ENCODE peak calls at places on chromosome 19, in seven cellular contexts. One of them, this sample, is unnamed.

GRCh38 chr19:50024719-50025021 is 502 bp downstream of the VRK3 start:
- DNase-seq in neuronal stem cell: no peak
- DNase-seq in tibial artery: no peak
- DNase-seq in CD8-positive, alpha-beta T cell: no peak
- DNase-seq in small intestine: no peak
- DNase-seq in PC-9: no peak
- DNase-seq in uterus: no peak
- DNase-seq in this sample: no peak

GRCh38 chr19:43662487-43662886 is 7.5 kb downstream of the PLAUR start:
- DNase-seq in uterus: no peak
- DNase-seq in PC-9: no peak
- DNase-seq in CD8-positive, alpha-beta T cell: no peak
- DNase-seq in tibial artery: no peak
- DNase-seq in small intestine: no peak
- DNase-seq in neuronal stem cell: no peak
- DNase-seq in this sample: no peak

GRCh38 chr19:4456843-4457653 is 546 bp downstream of the UBXN6 start:
- DNase-seq in CD8-positive, alpha-beta T cell: peak
- DNase-seq in neuronal stem cell: peak
- DNase-seq in small intestine: peak
- DNase-seq in uterus: peak
- DNase-seq in tibial artery: no peak
- DNase-seq in PC-9: peak
- DNase-seq in this sample: peak

GRCh38 chr19:2042485-2043268 is 8.4 kb downstream of the MKNK2 start:
- DNase-seq in PC-9: no peak
- DNase-seq in tibial artery: no peak
- DNase-seq in uterus: peak
- DNase-seq in neuronal stem cell: no peak
- DNase-seq in small intestine: no peak
- DNase-seq in CD8-positive, alpha-beta T cell: no peak
- DNase-seq in this sample: no peak

GRCh38 chr19:55654833-55655647 is at the start of gene U2AF2:
- DNase-seq in PC-9: peak
- DNase-seq in small intestine: peak
- DNase-seq in neuronal stem cell: peak
- DNase-seq in uterus: peak
- DNase-seq in tibial artery: peak
- DNase-seq in CD8-positive, alpha-beta T cell: peak
- DNase-seq in this sample: no peak

GRCh38 chr19:35436477-35437141 is 11.4 kb upstream of the FFAR2 start:
- DNase-seq in CD8-positive, alpha-beta T cell: no peak
- DNase-seq in small intestine: peak
- DNase-seq in neuronal stem cell: no peak
- DNase-seq in PC-9: peak
- DNase-seq in uterus: peak
- DNase-seq in tibial artery: no peak
- DNase-seq in this sample: no peak

GRCh38 chr19:42568006-42568405 is 26.7 kb downstream of the CEACAM8 start:
- DNase-seq in CD8-positive, alpha-beta T cell: no peak
- DNase-seq in small intestine: no peak
- DNase-seq in tibial artery: no peak
- DNase-seq in PC-9: no peak
- DNase-seq in neuronal stem cell: no peak
- DNase-seq in uterus: no peak
- DNase-seq in this sample: no peak

GRCh38 chr19:41541990-41542584 is 33.9 kb upstream of the CEACAM21 start:
- DNase-seq in tibial artery: no peak
- DNase-seq in small intestine: peak
- DNase-seq in neuronal stem cell: peak
- DNase-seq in uterus: no peak
- DNase-seq in CD8-positive, alpha-beta T cell: peak
- DNase-seq in PC-9: peak
- DNase-seq in this sample: no peak

GRCh38 chr19:35421362-35421761 is 26.7 kb upstream of the FFAR2 start:
- DNase-seq in small intestine: no peak
- DNase-seq in CD8-positive, alpha-beta T cell: no peak
- DNase-seq in uterus: no peak
- DNase-seq in PC-9: no peak
- DNase-seq in tibial artery: no peak
- DNase-seq in neuronal stem cell: no peak
- DNase-seq in this sample: no peak

GRCh38 chr19:13135068-13136062 is 14.8 kb downstream of the STX10 start:
- DNase-seq in small intestine: no peak
- DNase-seq in uterus: no peak
- DNase-seq in CD8-positive, alpha-beta T cell: no peak
- DNase-seq in PC-9: no peak
- DNase-seq in tibial artery: no peak
- DNase-seq in neuronal stem cell: no peak
- DNase-seq in this sample: no peak

GRCh38 chr19:46299004-46299509 is 2.2 kb downstream of the HIF3A start:
- DNase-seq in PC-9: peak
- DNase-seq in neuronal stem cell: no peak
- DNase-seq in uterus: peak
- DNase-seq in small intestine: peak
- DNase-seq in tibial artery: peak
- DNase-seq in CD8-positive, alpha-beta T cell: no peak
- DNase-seq in this sample: peak

GRCh38 chr19:6532244-6532999 is 1.6 kb downstream of the TNFSF9 start:
- DNase-seq in small intestine: no peak
- DNase-seq in neuronal stem cell: no peak
- DNase-seq in CD8-positive, alpha-beta T cell: peak
- DNase-seq in PC-9: no peak
- DNase-seq in uterus: no peak
- DNase-seq in tibial artery: no peak
- DNase-seq in this sample: no peak

GRCh38 chr19:33562636-33563035 is 41.0 kb upstream of the PEPD start:
- DNase-seq in small intestine: no peak
- DNase-seq in tibial artery: peak
- DNase-seq in neuronal stem cell: no peak
- DNase-seq in PC-9: no peak
- DNase-seq in CD8-positive, alpha-beta T cell: no peak
- DNase-seq in uterus: no peak
- DNase-seq in this sample: no peak

GRCh38 chr19:14821958-14822357 is 13.0 kb downstream of the OR7A5 start:
- DNase-seq in tibial artery: no peak
- DNase-seq in uterus: no peak
- DNase-seq in CD8-positive, alpha-beta T cell: no peak
- DNase-seq in small intestine: no peak
- DNase-seq in PC-9: no peak
- DNase-seq in neuronal stem cell: no peak
- DNase-seq in this sample: no peak

GRCh38 chr19:55567708-55568328 is 12.8 kb downstream of the ZNF579 start:
- DNase-seq in CD8-positive, alpha-beta T cell: no peak
- DNase-seq in neuronal stem cell: no peak
- DNase-seq in uterus: no peak
- DNase-seq in small intestine: no peak
- DNase-seq in PC-9: no peak
- DNase-seq in tibial artery: no peak
- DNase-seq in this sample: no peak

GRCh38 chr19:771332-771785 is 20.4 kb downstream of the MISP start:
- DNase-seq in uterus: no peak
- DNase-seq in small intestine: no peak
- DNase-seq in tibial artery: no peak
- DNase-seq in CD8-positive, alpha-beta T cell: no peak
- DNase-seq in neuronal stem cell: no peak
- DNase-seq in PC-9: peak
- DNase-seq in this sample: no peak

GRCh38 chr19:8401981-8402411 is 11.1 kb upstream of the MARCHF2 start:
- DNase-seq in small intestine: no peak
- DNase-seq in tibial artery: no peak
- DNase-seq in uterus: no peak
- DNase-seq in neuronal stem cell: no peak
- DNase-seq in PC-9: no peak
- DNase-seq in CD8-positive, alpha-beta T cell: no peak
- DNase-seq in this sample: no peak

GRCh38 chr19:47726467-47726866 is 13.2 kb downstream of the EHD2 start:
- DNase-seq in uterus: no peak
- DNase-seq in tibial artery: no peak
- DNase-seq in neuronal stem cell: no peak
- DNase-seq in PC-9: no peak
- DNase-seq in small intestine: no peak
- DNase-seq in CD8-positive, alpha-beta T cell: no peak
- DNase-seq in this sample: no peak

GRCh38 chr19:31902821-31903220 is 442.6 kb upstream of the ZNF507 start:
- DNase-seq in CD8-positive, alpha-beta T cell: no peak
- DNase-seq in small intestine: no peak
- DNase-seq in neuronal stem cell: no peak
- DNase-seq in uterus: no peak
- DNase-seq in tibial artery: no peak
- DNase-seq in PC-9: no peak
- DNase-seq in this sample: no peak

GRCh38 chr19:43479961-43480561 is 14.7 kb upstream of the LYPD3 start:
- DNase-seq in neuronal stem cell: no peak
- DNase-seq in uterus: no peak
- DNase-seq in tibial artery: no peak
- DNase-seq in CD8-positive, alpha-beta T cell: no peak
- DNase-seq in small intestine: no peak
- DNase-seq in PC-9: no peak
- DNase-seq in this sample: no peak

GRCh38 chr19:4636151-4636717 is 3.1 kb upstream of the TNFAIP8L1 start:
- DNase-seq in tibial artery: no peak
- DNase-seq in PC-9: peak
- DNase-seq in CD8-positive, alpha-beta T cell: peak
- DNase-seq in uterus: peak
- DNase-seq in neuronal stem cell: peak
- DNase-seq in small intestine: peak
- DNase-seq in this sample: no peak

GRCh38 chr19:54373781-54374266 is 9.1 kb upstream of the LAIR1 start:
- DNase-seq in CD8-positive, alpha-beta T cell: no peak
- DNase-seq in PC-9: no peak
- DNase-seq in tibial artery: no peak
- DNase-seq in small intestine: no peak
- DNase-seq in uterus: no peak
- DNase-seq in neuronal stem cell: no peak
- DNase-seq in this sample: no peak

GRCh38 chr19:16040642-16041041 is 35.7 kb upstream of the TPM4 start:
- DNase-seq in uterus: no peak
- DNase-seq in tibial artery: no peak
- DNase-seq in small intestine: peak
- DNase-seq in CD8-positive, alpha-beta T cell: no peak
- DNase-seq in neuronal stem cell: no peak
- DNase-seq in PC-9: no peak
- DNase-seq in this sample: no peak

GRCh38 chr19:49339364-49340068 is 4.3 kb downstream of the CD37 start:
- DNase-seq in tibial artery: peak
- DNase-seq in neuronal stem cell: peak
- DNase-seq in CD8-positive, alpha-beta T cell: no peak
- DNase-seq in uterus: peak
- DNase-seq in small intestine: peak
- DNase-seq in PC-9: peak
- DNase-seq in this sample: peak

GRCh38 chr19:2167896-2168618 is 4.3 kb downstream of the DOT1L start:
- DNase-seq in neuronal stem cell: no peak
- DNase-seq in uterus: peak
- DNase-seq in small intestine: no peak
- DNase-seq in tibial artery: peak
- DNase-seq in PC-9: no peak
- DNase-seq in CD8-positive, alpha-beta T cell: no peak
- DNase-seq in this sample: no peak

GRCh38 chr19:45137179-45137761 is 23.5 kb downstream of the NKPD1 start:
- DNase-seq in CD8-positive, alpha-beta T cell: no peak
- DNase-seq in small intestine: no peak
- DNase-seq in PC-9: no peak
- DNase-seq in tibial artery: no peak
- DNase-seq in neuronal stem cell: no peak
- DNase-seq in uterus: no peak
- DNase-seq in this sample: no peak

GRCh38 chr19:23799321-23799720 is 40.6 kb upstream of the ZNF681 start:
- DNase-seq in PC-9: no peak
- DNase-seq in neuronal stem cell: no peak
- DNase-seq in tibial artery: no peak
- DNase-seq in uterus: no peak
- DNase-seq in CD8-positive, alpha-beta T cell: peak
- DNase-seq in small intestine: no peak
- DNase-seq in this sample: no peak

GRCh38 chr19:37468961-37469777 is at the start of gene ZNF570:
- DNase-seq in uterus: peak
- DNase-seq in PC-9: peak
- DNase-seq in CD8-positive, alpha-beta T cell: peak
- DNase-seq in tibial artery: peak
- DNase-seq in small intestine: peak
- DNase-seq in neuronal stem cell: peak
- DNase-seq in this sample: peak

GRCh38 chr19:23772668-23773063 is 14.0 kb upstream of the ZNF681 start:
- DNase-seq in small intestine: no peak
- DNase-seq in tibial artery: no peak
- DNase-seq in neuronal stem cell: no peak
- DNase-seq in CD8-positive, alpha-beta T cell: no peak
- DNase-seq in PC-9: no peak
- DNase-seq in uterus: no peak
- DNase-seq in this sample: no peak

GRCh38 chr19:28606269-28607032 is 606.5 kb downstream of the UQCRFS1 start:
- DNase-seq in small intestine: no peak
- DNase-seq in CD8-positive, alpha-beta T cell: no peak
- DNase-seq in PC-9: no peak
- DNase-seq in tibial artery: no peak
- DNase-seq in neuronal stem cell: no peak
- DNase-seq in uterus: no peak
- DNase-seq in this sample: no peak
- H3K27ac ChIP-seq in small intestine: no peak
- H3K27ac ChIP-seq in CD8-positive, alpha-beta T cell: no peak
- H3K27ac ChIP-seq in PC-9: no peak
- H3K27ac ChIP-seq in tibial artery: no peak
- H3K27ac ChIP-seq in neuronal stem cell: no peak
- H3K27ac ChIP-seq in uterus: no peak
- H3K27ac ChIP-seq in this sample: no peak

DNA sequence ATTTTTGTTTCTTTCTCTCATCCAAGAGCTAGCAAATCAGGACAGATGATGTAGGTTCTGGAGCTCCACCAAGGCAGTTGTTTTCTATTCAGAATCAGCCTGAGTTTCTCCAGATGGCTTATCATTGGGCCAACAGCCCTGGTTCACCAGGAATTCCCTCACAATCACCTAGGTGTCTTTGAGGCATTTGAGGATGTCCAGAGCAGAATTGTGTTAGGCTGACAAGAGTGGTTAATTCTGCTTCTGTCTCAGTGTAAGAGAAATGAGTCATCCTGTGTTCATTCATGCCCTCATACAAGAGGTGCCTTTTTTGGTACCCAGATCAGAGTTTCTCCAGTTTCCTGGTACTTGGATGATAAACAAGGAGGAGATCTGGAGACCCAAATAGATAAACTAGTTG is 12.9 kb downstream of the ZNF486 start:
- DNase-seq in neuronal stem cell: no peak
- DNase-seq in small intestine: no peak
- DNase-seq in PC-9: no peak
- DNase-seq in CD8-positive, alpha-beta T cell: no peak
- DNase-seq in uterus: no peak
- DNase-seq in tibial artery: no peak
- DNase-seq in this sample: no peak
- H3K27ac ChIP-seq in neuronal stem cell: no peak
- H3K27ac ChIP-seq in small intestine: no peak
- H3K27ac ChIP-seq in PC-9: no peak
- H3K27ac ChIP-seq in CD8-positive, alpha-beta T cell: no peak
- H3K27ac ChIP-seq in uterus: peak
- H3K27ac ChIP-seq in tibial artery: no peak
- H3K27ac ChIP-seq in this sample: no peak

GRCh38 chr19:18682807-18683108 is 722 bp upstream of the CRTC1 start:
- DNase-seq in small intestine: no peak
- DNase-seq in uterus: no peak
- DNase-seq in CD8-positive, alpha-beta T cell: no peak
- DNase-seq in neuronal stem cell: no peak
- DNase-seq in tibial artery: no peak
- DNase-seq in PC-9: no peak
- DNase-seq in this sample: no peak
- H3K27ac ChIP-seq in small intestine: no peak
- H3K27ac ChIP-seq in uterus: no peak
- H3K27ac ChIP-seq in CD8-positive, alpha-beta T cell: no peak
- H3K27ac ChIP-seq in neuronal stem cell: no peak
- H3K27ac ChIP-seq in tibial artery: peak
- H3K27ac ChIP-seq in PC-9: no peak
- H3K27ac ChIP-seq in this sample: peak

GRCh38 chr19:27748551-27749152 is 1464.3 kb downstream of the UQCRFS1 start:
- DNase-seq in tibial artery: no peak
- DNase-seq in PC-9: no peak
- DNase-seq in uterus: no peak
- DNase-seq in CD8-positive, alpha-beta T cell: no peak
- DNase-seq in small intestine: no peak
- DNase-seq in neuronal stem cell: no peak
- DNase-seq in this sample: no peak
- H3K27ac ChIP-seq in tibial artery: no peak
- H3K27ac ChIP-seq in PC-9: no peak
- H3K27ac ChIP-seq in uterus: no peak
- H3K27ac ChIP-seq in CD8-positive, alpha-beta T cell: no peak
- H3K27ac ChIP-seq in small intestine: no peak
- H3K27ac ChIP-seq in neuronal stem cell: no peak
- H3K27ac ChIP-seq in this sample: no peak